ENCODE peak calls at places on chromosomes 11 and 22, in four cellular contexts. I, U, P and R are unnamed samples.

GRCh38 chr11:71948314-71949027 is 19.6 kb downstream of the RNF121 start:
- DNase-seq in P (no peak), U (no peak), I (no peak), R (no peak)

GRCh38 chr11:1777737-1778136 is 14.0 kb upstream of the CTSD start:
- DNase-seq in P (no peak), I (no peak), U (no peak), R (no peak)

GRCh38 chr22:38850941-38851849 is 7.4 kb upstream of the NPTXR start:
- DNase-seq in I (no peak), P (no peak), U (no peak), R (no peak)

GRCh38 chr11:45091563-45092392 is 54.7 kb upstream of the PRDM11 start:
- DNase-seq in P (peak; percentile 86), I (no peak), U (no peak), R (no peak)

GRCh38 chr11:108592591-108593213 is 866 bp downstream of the EXPH5 start:
- DNase-seq in P (peak; percentile 40), U (peak; percentile 41), I (peak; percentile 40), R (peak; percentile 28)

GRCh38 chr22:31620756-31621480 is 41.1 kb downstream of the PISD start:
- DNase-seq in P (no peak), I (no peak), U (no peak), R (no peak)

GRCh38 chr11:35247428-35247827 is 108.5 kb downstream of the CD44 start:
- DNase-seq in I (no peak), U (no peak), P (no peak), R (no peak)

GRCh38 chr22:47854680-47855079 is 1092.2 kb downstream of the TBC1D22A start:
- DNase-seq in U (no peak), P (no peak), I (no peak), R (no peak)

GRCh38 chr11:72625746-72626636 is 48.2 kb downstream of the PDE2A start:
- DNase-seq in U (no peak), P (no peak), I (no peak), R (no peak)

GRCh38 chr11:17906436-17906835 is 106.4 kb downstream of the SERGEF start:
- DNase-seq in I (peak; percentile 86), P (peak; percentile 85), U (no peak), R (no peak)

GRCh38 chr22:41910599-41911291 is 4.1 kb downstream of the SHISA8 start:
- DNase-seq in I (peak; percentile 55), P (no peak), U (no peak), R (no peak)

GRCh38 chr11:64800633-64801464 is 2.2 kb downstream of the MAP4K2 start:
- DNase-seq in U (no peak), P (peak; percentile 20), I (no peak), R (no peak)

GRCh38 chr11:58577441-58578135 is 1.3 kb upstream of the ZFP91 start:
- DNase-seq in P (no peak), I (no peak), U (peak; percentile 94), R (no peak)

GRCh38 chr11:72102631-72102945 is 509 bp downstream of the LAMTOR1 start:
- DNase-seq in U (no peak), P (no peak), I (no peak), R (no peak)

GRCh38 chr11:11044137-11044855 is 186.4 kb upstream of the ZBED5 start:
- DNase-seq in I (no peak), U (no peak), P (no peak), R (no peak)

GRCh38 chr11:76151561-76152085 is 54.7 kb downstream of the WNT11 start:
- DNase-seq in U (no peak), I (no peak), P (no peak), R (no peak)

GRCh38 chr11:38751421-38751820 is 2153.4 kb upstream of the RAG2 start:
- DNase-seq in U (no peak), P (no peak), I (no peak), R (no peak)